ENCODE peak calls at places on chromosomes 4 and X, in four cellular contexts. C is breast epithelium, L is heart left ventricle, O is heart right ventricle. K is an unnamed sample.

GRCh38 chr4:184313710-184314659 is 96.3 kb upstream of the ENPP6 start:
- DNase-seq in C (no peak), L (no peak), O (no peak), K (no peak)

GRCh38 chrX:35276115-35276514 is 333.5 kb downstream of the FAM47B start:
- DNase-seq in C (no peak), L (no peak), O (no peak), K (no peak)

GRCh38 chr4:184344899-184345572 is 127.4 kb upstream of the ENPP6 start:
- DNase-seq in C (no peak), L (no peak), O (no peak), K (no peak)

GRCh38 chr4:21733894-21734630 is 214.5 kb downstream of the KCNIP4 start:
- DNase-seq in C (no peak), L (no peak), O (no peak), K (no peak)

GRCh38 chr4:93312299-93312698 is 516.3 kb upstream of the ATOH1 start:
- DNase-seq in C (no peak), L (no peak), O (no peak), K (no peak)

GRCh38 chrX:123878177-123878576 is 18.3 kb downstream of the XIAP start:
- DNase-seq in C (no peak), L (no peak), O (no peak), K (no peak)

GRCh38 chrX:50980251-50980650 is 69.7 kb downstream of the BMP15 start:
- DNase-seq in C (no peak), L (no peak), O (no peak), K (no peak)

GRCh38 chr4:1520145-1520661 is 114.0 kb upstream of the NKX1-1 start:
- DNase-seq in C (no peak), L (peak), O (peak), K (no peak)

GRCh38 chrX:68041110-68041509 is 392.2 kb downstream of the OPHN1 start:
- DNase-seq in C (no peak), L (no peak), O (no peak), K (no peak)
- H3K4me3 ChIP-seq in C (no peak), L (no peak), O (no peak), K (no peak)

DNA sequence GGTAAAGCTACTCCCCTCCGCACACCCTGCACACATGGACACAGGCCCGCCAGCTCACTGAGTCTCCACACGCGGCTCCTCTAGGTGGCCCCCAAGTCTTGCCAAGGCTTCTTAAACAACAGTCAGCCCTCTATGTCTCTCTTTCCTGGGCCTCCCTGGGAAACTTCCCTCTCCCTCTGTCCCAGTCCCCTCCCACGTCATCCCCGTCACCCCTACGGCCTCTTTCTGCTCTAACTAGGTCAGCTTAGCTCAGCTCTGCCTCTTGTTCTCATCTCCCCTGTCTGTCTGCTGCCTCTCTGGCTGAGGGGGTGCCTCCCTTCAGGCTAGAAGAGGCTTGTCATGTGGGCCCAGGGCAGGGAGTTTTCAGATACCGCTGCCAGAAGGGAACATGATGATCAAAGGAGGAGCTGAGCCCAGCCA is 38.8 kb downstream of the SEPTIN6 start:
- DNase-seq in C (no peak), L (peak), O (peak), K (no peak)
- TF ChIP-seq CTCF in C (no peak), L (peak), O (no peak), K (no peak)

DNA sequence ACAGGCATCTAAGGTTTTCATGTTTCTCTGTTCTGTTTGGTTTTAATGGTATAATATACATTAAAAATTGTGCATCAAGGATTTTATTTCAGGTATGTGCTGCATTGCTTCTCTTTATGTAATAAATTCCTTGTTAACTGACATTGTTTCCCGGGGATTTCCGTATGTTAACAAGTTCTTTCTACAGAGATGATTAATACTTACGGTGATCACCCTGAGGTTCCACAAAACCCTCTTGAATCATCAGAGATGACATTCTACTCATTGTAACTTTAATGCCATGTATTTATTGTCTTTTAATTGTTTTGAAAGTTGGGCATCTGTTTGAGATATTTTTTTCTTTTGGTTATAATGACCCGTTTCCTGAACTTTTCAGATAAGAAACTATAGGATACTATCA is 37.5 kb downstream of the ARHGAP10 start:
- DNase-seq in C (no peak), L (no peak), O (no peak), K (no peak)
- H3K4me3 ChIP-seq in C (no peak), L (no peak), O (no peak), K (no peak)

GRCh38 chr4:8612646-8613045 is 20.1 kb downstream of the CPZ start:
- DNase-seq in C (no peak), L (peak), O (peak), K (no peak)
- TF ChIP-seq CTCF in C (no peak), L (no peak), O (no peak), K (no peak)

GRCh38 chrX:66004928-66005831 is 34.7 kb downstream of the VSIG4 start:
- DNase-seq in C (no peak), L (no peak), O (no peak), K (no peak)
- H3K4me3 ChIP-seq in C (no peak), L (no peak), O (no peak), K (no peak)

GRCh38 chr4:25863906-25864418 is 1.2 kb upstream of the SEL1L3 start:
- DNase-seq in C (no peak), L (no peak), O (no peak), K (no peak)

GRCh38 chr4:25861951-25862410 is 807 bp downstream of the SEL1L3 start:
- DNase-seq in C (no peak), L (no peak), O (peak), K (no peak)

GRCh38 chr4:25862411-25863346 is at the start of gene SEL1L3:
- DNase-seq in C (no peak), L (peak), O (peak), K (no peak)

GRCh38 chr4:25861422-25861926 is 1.3 kb downstream of the SEL1L3 start:
- DNase-seq in C (no peak), L (no peak), O (no peak), K (no peak)

GRCh38 chr4:25863347-25863784 is 578 bp upstream of the SEL1L3 start:
- DNase-seq in C (no peak), L (no peak), O (peak), K (no peak)
- TF ChIP-seq CTCF in C (no peak), L (peak), O (no peak), K (peak)

GRCh38 chr4:36043901-36044300 is 200.4 kb downstream of the ARAP2 start:
- DNase-seq in C (no peak), L (no peak), O (no peak), K (no peak)
- H3K4me3 ChIP-seq in C (no peak), L (no peak), O (no peak), K (no peak)

DNA sequence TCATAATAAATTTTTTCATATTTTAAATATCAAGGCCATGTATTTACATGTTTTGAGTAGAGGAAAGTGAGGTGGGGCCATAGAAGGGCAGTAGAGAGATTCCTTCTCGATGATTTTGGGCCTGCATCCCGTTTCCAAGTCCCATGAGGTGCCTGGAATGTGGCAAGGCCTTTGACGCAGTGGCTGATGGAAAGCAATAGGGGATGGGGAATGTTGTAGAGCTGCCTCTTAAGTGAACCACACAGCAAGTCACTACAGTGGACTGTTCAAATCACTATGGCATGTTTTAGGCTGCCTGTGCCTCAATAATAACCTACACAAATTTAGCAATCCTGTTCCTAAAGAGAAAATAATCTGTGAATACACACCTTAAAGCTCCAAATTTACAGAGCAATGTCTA is 48.3 kb downstream of the ANXA5 start:
- DNase-seq in C (no peak), L (no peak), O (no peak), K (no peak)
- TF ChIP-seq CTCF in C (no peak), L (no peak), O (no peak), K (no peak)

GRCh38 chr4:98793658-98794057 is 135.2 kb upstream of the TSPAN5 start:
- DNase-seq in C (no peak), L (no peak), O (no peak), K (no peak)

GRCh38 chr4:98801259-98801725 is 127.6 kb downstream of the EIF4E start:
- DNase-seq in C (no peak), L (no peak), O (no peak), K (no peak)

GRCh38 chr4:98802673-98803286 is 126.2 kb downstream of the EIF4E start:
- DNase-seq in C (no peak), L (no peak), O (no peak), K (no peak)

GRCh38 chr4:98794565-98795205 is 134.2 kb downstream of the EIF4E start:
- DNase-seq in C (no peak), L (no peak), O (no peak), K (peak)

GRCh38 chr4:98796986-98797385 is 131.9 kb downstream of the EIF4E start:
- DNase-seq in C (no peak), L (no peak), O (no peak), K (no peak)
- H3K4me3 ChIP-seq in C (no peak), L (no peak), O (no peak), K (no peak)

GRCh38 chr4:43843501-43843900 is 605.1 kb downstream of the KCTD8 start:
- DNase-seq in C (no peak), L (no peak), O (no peak), K (no peak)
- TF ChIP-seq CTCF in C (no peak), L (no peak), O (no peak), K (no peak)